ENCODE peak calls at places on chromosome 7, in ten cellular contexts. X, J, F, Q, U, Y, W, P, D and Z are unnamed samples. For H3K27me3, the result is how much of the 10 kb centered on the place peaks cover.

GRCh38 chr7:158814637-158815036 is 14.7 kb downstream of the ESYT2 start:
- DNase-seq in Y (no peak), P (peak), U (no peak), J (no peak), W (no peak), D (peak), F (no peak), X (peak), Q (peak), Z (no peak)

GRCh38 chr7:93232673-93233018 is 480 bp downstream of the VPS50 start:
- DNase-seq in W (no peak), J (no peak), X (no peak), Q (no peak), D (no peak), P (no peak), U (no peak), Y (no peak), F (no peak), Z (no peak)

GRCh38 chr7:42580061-42580460 is 331.8 kb downstream of the C7orf25 start:
- DNase-seq in Y (no peak), P (no peak), X (no peak), J (no peak), U (no peak), W (no peak), F (no peak), D (no peak), Q (no peak), Z (no peak)

GRCh38 chr7:74033372-74034311 is 5.7 kb downstream of the ELN start:
- DNase-seq in J (peak), Q (no peak), U (peak), D (no peak), Y (peak), F (no peak), X (no peak), W (peak), P (no peak), Z (no peak)

GRCh38 chr7:128919881-128920789 is 9.6 kb upstream of the KCP start:
- DNase-seq in J (no peak), Y (no peak), U (no peak), P (no peak), Q (no peak), F (no peak), W (no peak), D (no peak), X (no peak), Z (no peak)

GRCh38 chr7:121447191-121447920 is 51.2 kb upstream of the FAM3C start:
- DNase-seq in U (peak), Q (no peak), W (no peak), P (no peak), J (no peak), Y (peak), F (no peak), D (no peak), X (no peak), Z (no peak)

GRCh38 chr7:157219154-157219553 is 80.4 kb downstream of the UBE3C start:
- DNase-seq in Y (no peak), W (no peak), Q (no peak), D (no peak), F (no peak), P (no peak), X (no peak), U (no peak), J (no peak), Z (no peak)

GRCh38 chr7:121689749-121690148 is 183.2 kb upstream of the PTPRZ1 start:
- DNase-seq in W (no peak), J (no peak), D (no peak), Q (no peak), X (no peak), U (no peak), Y (no peak), P (no peak), F (no peak), Z (no peak)

GRCh38 chr7:6647541-6647940 is 10.4 kb downstream of the ZNF316 start:
- DNase-seq in Y (no peak), U (no peak), D (no peak), F (no peak), P (no peak), W (no peak), J (no peak), Q (no peak), X (no peak), Z (no peak)

GRCh38 chr7:77537136-77537594 is at the start of gene PTPN12:
- DNase-seq in D (no peak), Y (no peak), J (no peak), X (no peak), W (no peak), U (peak), Q (no peak), P (no peak), F (no peak), Z (no peak)

GRCh38 chr7:124667312-124667711 is 98.3 kb downstream of the GPR37 start:
- DNase-seq in D (no peak), Y (no peak), W (no peak), J (no peak), Q (no peak), X (no peak), P (no peak), F (no peak), U (no peak), Z (no peak)

GRCh38 chr7:47300472-47301021 is 281.4 kb downstream of the TNS3 start:
- DNase-seq in W (no peak), P (no peak), X (no peak), Y (no peak), U (no peak), J (no peak), D (no peak), F (no peak), Q (no peak), Z (no peak)

GRCh38 chr7:155208681-155209477 is 88.8 kb upstream of the INSIG1 start:
- DNase-seq in D (no peak), U (no peak), J (no peak), F (peak), W (no peak), Q (no peak), X (no peak), P (no peak), Y (peak), Z (no peak)

GRCh38 chr7:36018816-36019484 is 134.1 kb upstream of the EEPD1 start:
- DNase-seq in X (no peak), Y (no peak), P (no peak), D (no peak), J (no peak), U (no peak), Q (no peak), F (no peak), W (no peak), Z (no peak)

GRCh38 chr7:26186364-26187311 is 13.9 kb downstream of the HNRNPA2B1 start:
- DNase-seq in X (no peak), J (no peak), F (peak), Q (peak), W (no peak), D (no peak), U (no peak), Y (no peak), P (no peak), Z (no peak)

GRCh38 chr7:27175626-27176342 is 1.7 kb upstream of the HOXA10 start:
- DNase-seq in W (peak), Y (peak), X (no peak), P (no peak), F (no peak), J (peak), U (peak), D (no peak), Q (no peak), Z (no peak)

GRCh38 chr7:71886066-71886465 is 526.1 kb downstream of the CALN1 start:
- DNase-seq in J (no peak), Y (no peak), U (no peak), Q (no peak), F (no peak), D (no peak), W (no peak), P (no peak), X (no peak), Z (no peak)

GRCh38 chr7:151385626-151386300 is 24.1 kb downstream of the WDR86 start:
- DNase-seq in P (no peak), J (peak), Y (no peak), F (no peak), X (no peak), U (peak), Q (no peak), D (no peak), W (no peak), Z (no peak)

GRCh38 chr7:27053153-27053552 is 42.6 kb downstream of the HOXA1 start:
- DNase-seq in D (no peak), P (no peak), J (no peak), U (no peak), F (no peak), X (no peak), W (no peak), Q (no peak), Y (no peak), Z (no peak)

GRCh38 chr7:49643321-49643720 is 130.1 kb upstream of the VWC2 start:
- DNase-seq in W (no peak), D (no peak), Q (peak), U (no peak), J (no peak), P (no peak), F (no peak), Y (no peak), X (no peak), Z (no peak)

GRCh38 chr7:20260219-20260618 is 43.0 kb upstream of the MACC1 start:
- DNase-seq in U (no peak), Q (no peak), X (no peak), F (no peak), Y (no peak), D (no peak), J (no peak), P (no peak), W (no peak), Z (no peak)

GRCh38 chr7:155798673-155799439 is 13.4 kb downstream of the SHH start:
- DNase-seq in X (no peak), Q (peak), Y (no peak), J (no peak), D (no peak), F (no peak), P (no peak), W (no peak), U (no peak), Z (no peak)

GRCh38 chr7:116776610-116777289 is 85.6 kb upstream of the CAPZA2 start:
- DNase-seq in X (no peak), P (no peak), W (peak), Q (no peak), F (peak), U (no peak), J (no peak), D (no peak), Y (no peak), Z (no peak)

GRCh38 chr7:25677595-25677994 is 449.3 kb upstream of the NPVF start:
- DNase-seq in P (no peak), F (no peak), J (no peak), W (no peak), U (no peak), Q (no peak), Y (no peak), X (no peak), D (no peak), Z (no peak)

GRCh38 chr7:20647908-20648776 is 32.7 kb downstream of the ABCB5 start:
- DNase-seq in U (no peak), Y (no peak), W (no peak), F (peak), Q (peak), D (no peak), J (no peak), P (no peak), X (no peak), Z (peak)

GRCh38 chr7:22156205-22156604 is 200.7 kb downstream of the RAPGEF5 start:
- DNase-seq in W (no peak), X (no peak), U (no peak), D (no peak), Y (no peak), J (no peak), F (peak), P (no peak), Q (no peak), Z (no peak)

GRCh38 chr7:97022451-97023306 is 2.0 kb downstream of the DLX5 start:
- DNase-seq in J (no peak), F (no peak), Y (no peak), U (no peak), X (no peak), Q (no peak), W (no peak), P (no peak), D (no peak), Z (no peak)

GRCh38 chr7:100865372-100865911 is 1.7 kb upstream of the TRIP6 start:
- DNase-seq in Q (no peak), Y (peak), X (no peak), U (no peak), F (peak), J (no peak), D (no peak), W (no peak), P (no peak), Z (no peak)

GRCh38 chr7:99791021-99791420 is 7.0 kb upstream of the CYP3A4 start:
- DNase-seq in P (no peak), J (no peak), U (no peak), Q (no peak), D (no peak), Y (no peak), F (peak), W (no peak), X (no peak), Z (no peak)

GRCh38 chr7:137591444-137591843 is 247.9 kb upstream of the PTN start:
- DNase-seq in Y (no peak), D (no peak), P (no peak), X (no peak), U (no peak), F (peak), J (no peak), Q (no peak), W (no peak), Z (no peak)

GRCh38 chr7:35680403-35681013 is 14.4 kb downstream of the HERPUD2 start:
- DNase-seq in J (no peak), U (no peak), Y (no peak), F (no peak), W (no peak), D (peak), X (peak), P (no peak), Q (peak), Z (no peak)

GRCh38 chr7:141354251-141354650 is 197.0 kb upstream of the AGK start:
- DNase-seq in Q (no peak), X (no peak), W (no peak), U (no peak), P (no peak), D (no peak), Y (no peak), J (no peak), F (peak), Z (no peak)

GRCh38 chr7:43534110-43534509 is 48.8 kb upstream of the STK17A start:
- DNase-seq in J (no peak), P (no peak), X (no peak), D (no peak), W (no peak), F (no peak), U (no peak), Y (no peak), Q (no peak), Z (no peak)

GRCh38 chr7:84535584-84536255 is 341.1 kb upstream of the SEMA3A start:
- DNase-seq in W (no peak), X (no peak), Y (no peak), F (no peak), D (no peak), U (no peak), J (no peak), Q (no peak), P (no peak), Z (no peak)

GRCh38 chr7:55174456-55174855 is 155.6 kb downstream of the EGFR start:
- DNase-seq in Y (no peak), P (no peak), F (no peak), J (no peak), U (no peak), D (no peak), X (no peak), W (no peak), Q (no peak), Z (no peak)

GRCh38 chr7:135201350-135201749 is 10.0 kb downstream of the WDR91 start:
- DNase-seq in Q (no peak), Y (no peak), U (no peak), J (no peak), F (no peak), D (no peak), P (no peak), X (no peak), W (no peak), Z (no peak)

GRCh38 chr7:152931583-152931982 is 172.0 kb downstream of the ACTR3B start:
- DNase-seq in F (no peak), Q (no peak), D (no peak), P (no peak), W (no peak), Y (no peak), U (no peak), J (no peak), X (no peak), Z (no peak)

DNA sequence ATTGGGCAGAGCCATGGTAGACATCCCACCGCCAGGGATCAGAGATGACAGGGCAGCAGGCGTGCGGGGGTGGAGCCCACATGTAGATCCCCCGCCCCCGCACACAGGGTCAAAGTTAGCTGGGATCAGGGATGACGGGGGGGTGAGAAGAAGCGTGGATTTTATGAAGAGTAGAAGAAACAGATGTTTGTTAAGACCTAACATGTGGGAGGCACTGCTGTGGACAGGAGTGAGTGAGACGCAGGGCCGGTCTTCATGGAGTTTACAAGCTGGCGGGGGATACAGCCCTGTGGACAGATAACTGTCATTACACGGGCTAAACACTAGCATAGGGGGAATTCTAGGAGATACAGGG is 154.0 kb upstream of the KLF14 start:
- DNase-seq in U (no peak), Q (no peak), F (no peak), Y (no peak), D (no peak), X (no peak), W (no peak), P (no peak), J (no peak), Z (no peak)
- H3K27ac ChIP-seq in U (no peak), Q (no peak), F (peak), Y (peak), D (no peak), X (no peak), W (peak), P (no peak), J (peak), Z (no peak)

GRCh38 chr7:30705008-30705407 is 22.8 kb upstream of the CRHR2 start:
- DNase-seq in U (peak), W (no peak), J (no peak), Q (no peak), X (no peak), F (peak), D (no peak), P (no peak), Y (no peak), Z (no peak)
- H3K27me3 ChIP-seq in U (under half), W (under half), J (under half), Q (under half), X (under half), F (under half), D (under half), P (under half), Y (under half), Z (under half)

GRCh38 chr7:2687338-2687869 is 598 bp upstream of the AMZ1 start:
- DNase-seq in X (no peak), J (no peak), U (no peak), D (no peak), P (no peak), Q (no peak), Y (no peak), W (peak), F (no peak), Z (no peak)
- H3K4me3 ChIP-seq in X (no peak), J (peak), U (no peak), D (no peak), P (no peak), Q (no peak), Y (no peak), W (no peak), F (peak), Z (no peak)

GRCh38 chr7:131895541-131896173 is 339.2 kb upstream of the PODXL start:
- DNase-seq in P (no peak), U (no peak), Y (no peak), W (no peak), D (no peak), X (no peak), Q (no peak), F (peak), J (no peak), Z (no peak)
- H3K27ac ChIP-seq in P (no peak), U (no peak), Y (no peak), W (no peak), D (no peak), X (no peak), Q (no peak), F (peak), J (no peak), Z (no peak)